ENCODE peak calls at places on chromosomes 3 and 15, in seven cellular contexts. B is left colon; R is SK-MEL-5; D is islet precursor cell; F is activated T-cell treated with anti-CD3 and anti-CD28 coated beads, Interleukin-2, amount 50 U/mL, for 4 hours; O is T-helper 2 cell; S is GM03348. G is an unnamed sample.

GRCh38 chr15:45715528-45715927 is 80.7 kb downstream of the SQOR start:
- DNase-seq in B (no peak), R (peak), D (no peak), F (no peak), O (no peak), S (peak), G (no peak)

GRCh38 chr15:92377083-92377789 is 16.4 kb upstream of the ST8SIA2 start:
- DNase-seq in B (no peak), R (peak), D (peak), F (no peak), O (no peak), S (peak), G (no peak)

GRCh38 chr3:142596726-142597088 is 514 bp downstream of the PLS1 start:
- DNase-seq in B (no peak), R (no peak), D (no peak), F (no peak), O (no peak), S (no peak), G (no peak)

GRCh38 chr3:15436246-15436645 is 8.8 kb downstream of the EAF1 start:
- DNase-seq in B (no peak), R (no peak), D (no peak), F (no peak), O (no peak), S (no peak), G (no peak)

GRCh38 chr15:85010472-85011209 is 29.0 kb downstream of the PDE8A start:
- DNase-seq in B (no peak), R (no peak), D (no peak), F (no peak), O (no peak), S (peak), G (no peak)

GRCh38 chr3:32705232-32705631 is 20.2 kb downstream of the CNOT10 start:
- DNase-seq in B (no peak), R (no peak), D (no peak), F (no peak), O (no peak), S (no peak), G (no peak)

GRCh38 chr3:16487506-16488175 is 25.9 kb downstream of the RFTN1 start:
- DNase-seq in B (no peak), R (no peak), D (no peak), F (no peak), O (no peak), S (no peak), G (no peak)

GRCh38 chr3:43059456-43059855 is 46.4 kb downstream of the POMGNT2 start:
- DNase-seq in B (no peak), R (no peak), D (peak), F (no peak), O (no peak), S (no peak), G (no peak)

GRCh38 chr15:30962079-30962478 is 29.3 kb downstream of the MTMR10 start:
- DNase-seq in B (no peak), R (no peak), D (no peak), F (no peak), O (no peak), S (no peak), G (no peak)

GRCh38 chr15:69904296-69904560 is 193.5 kb downstream of the TLE3 start:
- DNase-seq in B (no peak), R (no peak), D (no peak), F (no peak), O (no peak), S (no peak), G (no peak)

GRCh38 chr3:107263269-107264021 is 113.8 kb upstream of the CCDC54 start:
- DNase-seq in B (no peak), R (no peak), D (no peak), F (no peak), O (no peak), S (no peak), G (no peak)

GRCh38 chr3:174334111-174334510 is 525.0 kb upstream of the NAALADL2 start:
- DNase-seq in B (no peak), R (no peak), D (no peak), F (no peak), O (peak), S (no peak), G (no peak)

GRCh38 chr3:113537155-113537554 is 4.8 kb downstream of the SIDT1 start:
- DNase-seq in B (no peak), R (no peak), D (no peak), F (no peak), O (no peak), S (no peak), G (no peak)

GRCh38 chr3:62500556-62501294 is 127.4 kb upstream of the FEZF2 start:
- DNase-seq in B (no peak), R (peak), D (peak), F (no peak), O (no peak), S (no peak), G (no peak)

GRCh38 chr3:101039285-101039684 is 46.1 kb upstream of the ABI3BP start:
- DNase-seq in B (no peak), R (no peak), D (no peak), F (no peak), O (no peak), S (no peak), G (no peak)

GRCh38 chr15:40282144-40282869 is 557 bp downstream of the ANKRD63 start:
- DNase-seq in B (peak), R (peak), D (peak), F (peak), O (peak), S (peak), G (no peak)

GRCh38 chr3:157746391-157746790 is 243.2 kb upstream of the VEPH1 start:
- DNase-seq in B (no peak), R (no peak), D (no peak), F (no peak), O (no peak), S (peak), G (no peak)

GRCh38 chr15:77173487-77173886 is 102.6 kb upstream of the TSPAN3 start:
- DNase-seq in B (no peak), R (no peak), D (no peak), F (no peak), O (no peak), S (no peak), G (no peak)

GRCh38 chr3:98557324-98558010 is 25.7 kb downstream of the GPR15 start:
- DNase-seq in B (no peak), R (no peak), D (no peak), F (peak), O (peak), S (no peak), G (no peak)

GRCh38 chr15:101153801-101154656 is 97.8 kb downstream of the CHSY1 start:
- DNase-seq in B (no peak), R (no peak), D (no peak), F (no peak), O (no peak), S (no peak), G (no peak)

GRCh38 chr3:147797095-147797494 is 387.9 kb downstream of the ZIC1 start:
- DNase-seq in B (no peak), R (peak), D (no peak), F (no peak), O (no peak), S (no peak), G (no peak)

GRCh38 chr3:13012228-13012691 is 61.0 kb downstream of the IQSEC1 start:
- DNase-seq in B (peak), R (no peak), D (no peak), F (peak), O (peak), S (peak), G (no peak)

GRCh38 chr15:35383511-35383910 is 162.5 kb downstream of the DPH6 start:
- DNase-seq in B (no peak), R (no peak), D (no peak), F (no peak), O (no peak), S (no peak), G (no peak)

GRCh38 chr3:29899011-29899410 is 618.1 kb downstream of the RBMS3 start:
- DNase-seq in B (no peak), R (no peak), D (no peak), F (no peak), O (no peak), S (no peak), G (no peak)

GRCh38 chr3:49566312-49566711 is 12.0 kb downstream of the BSN start:
- DNase-seq in B (no peak), R (peak), D (no peak), F (no peak), O (no peak), S (no peak), G (no peak)

GRCh38 chr3:193403307-193403706 is 24.8 kb upstream of the ATP13A5 start:
- DNase-seq in B (no peak), R (no peak), D (no peak), F (no peak), O (no peak), S (no peak), G (no peak)

GRCh38 chr3:63395960-63396359 is 117.9 kb downstream of the SYNPR start:
- DNase-seq in B (no peak), R (no peak), D (no peak), F (no peak), O (no peak), S (no peak), G (no peak)

GRCh38 chr3:190366145-190366544 is 21.8 kb upstream of the CLDN16 start:
- DNase-seq in B (no peak), R (no peak), D (no peak), F (no peak), O (no peak), S (no peak), G (no peak)

GRCh38 chr15:71052356-71052755 is 62.9 kb upstream of the THSD4 start:
- DNase-seq in B (no peak), R (no peak), D (no peak), F (no peak), O (no peak), S (peak), G (no peak)

GRCh38 chr15:31338879-31339557 is 12.4 kb downstream of the KLF13 start:
- DNase-seq in B (peak), R (no peak), D (no peak), F (no peak), O (peak), S (peak), G (no peak)

GRCh38 chr3:128374746-128375445 is 91.8 kb downstream of the DNAJB8 start:
- DNase-seq in B (no peak), R (no peak), D (no peak), F (no peak), O (no peak), S (no peak), G (no peak)

GRCh38 chr3:6733699-6734394 is 127.1 kb upstream of the GRM7 start:
- DNase-seq in B (no peak), R (no peak), D (no peak), F (no peak), O (no peak), S (no peak), G (no peak)

GRCh38 chr3:81799403-81799802 is 38.0 kb upstream of the GBE1 start:
- DNase-seq in B (no peak), R (no peak), D (no peak), F (no peak), O (no peak), S (peak), G (no peak)

GRCh38 chr15:85690546-85691226 is 104.0 kb downstream of the KLHL25 start:
- DNase-seq in B (no peak), R (no peak), D (no peak), F (peak), O (peak), S (no peak), G (no peak)

GRCh38 chr3:101050061-101050460 is 56.8 kb upstream of the ABI3BP start:
- DNase-seq in B (no peak), R (no peak), D (no peak), F (no peak), O (no peak), S (no peak), G (no peak)

GRCh38 chr3:55752911-55753310 is 265.8 kb upstream of the WNT5A start:
- DNase-seq in B (no peak), R (no peak), D (no peak), F (no peak), O (no peak), S (no peak), G (no peak)

GRCh38 chr3:13588971-13589370 is 40.0 kb downstream of the FBLN2 start:
- DNase-seq in B (no peak), R (no peak), D (no peak), F (no peak), O (no peak), S (no peak), G (no peak)

GRCh38 chr3:179526989-179527391 is 35.7 kb upstream of the ACTL6A start:
- DNase-seq in B (peak), R (peak), D (peak), F (no peak), O (no peak), S (peak), G (no peak)

G was measured in amniotic stem cell.